ENCODE peak calls at places on chromosomes 7 and 10, in four cellular contexts. S, T, G and O are unnamed samples.

GRCh38 chr10:52879181-52879607 is 106.6 kb upstream of the MBL2 start:
- DNase-seq in S (no peak), G (no peak), T (no peak), O (peak)

GRCh38 chr10:79044846-79045245 is 23.9 kb upstream of the ZMIZ1 start:
- DNase-seq in T (no peak), S (no peak), G (no peak), O (no peak)

GRCh38 chr10:69406302-69406811 is 10.4 kb downstream of the TACR2 start:
- DNase-seq in G (no peak), S (no peak), T (no peak), O (no peak)

GRCh38 chr7:148485618-148486017 is 104.9 kb upstream of the C7orf33 start:
- DNase-seq in S (no peak), G (no peak), T (no peak), O (no peak)

GRCh38 chr10:99630439-99630838 is 10.2 kb upstream of the SLC25A28 start:
- DNase-seq in G (peak), T (peak), S (no peak), O (peak)

GRCh38 chr10:113680172-113681111 is 730 bp downstream of the CASP7 start:
- DNase-seq in S (peak), G (peak), T (peak), O (peak)

GRCh38 chr10:125132331-125132730 is 28.0 kb downstream of the CTBP2 start:
- DNase-seq in G (no peak), S (no peak), T (no peak), O (peak)

GRCh38 chr7:41134242-41134872 is 568.5 kb downstream of the INHBA start:
- DNase-seq in G (no peak), T (no peak), S (peak), O (peak)

GRCh38 chr10:86203162-86203905 is 163.3 kb downstream of the GRID1 start:
- DNase-seq in G (peak), S (no peak), T (peak), O (peak)

GRCh38 chr10:1515780-1516491 is 221.4 kb downstream of the ADARB2 start:
- DNase-seq in S (no peak), T (no peak), G (no peak), O (no peak)

GRCh38 chr10:49500420-49500819 is 38.5 kb downstream of the ERCC6 start:
- DNase-seq in T (no peak), G (no peak), S (no peak), O (no peak)

GRCh38 chr7:109950821-109951601 is 1139.9 kb upstream of the LRRN3 start:
- DNase-seq in G (no peak), T (no peak), S (no peak), O (no peak)

GRCh38 chr10:94607111-94607510 is 61.5 kb downstream of the HELLS start:
- DNase-seq in G (no peak), T (no peak), S (peak), O (no peak)

GRCh38 chr7:151735854-151736402 is 141.0 kb downstream of the PRKAG2 start:
- DNase-seq in S (no peak), G (no peak), T (no peak), O (no peak)

GRCh38 chr7:93860261-93860660 is 30.3 kb downstream of the TFPI2 start:
- DNase-seq in T (no peak), G (no peak), S (no peak), O (no peak)

GRCh38 chr10:324593-324992 is 189.3 kb downstream of the ZMYND11 start:
- DNase-seq in S (no peak), G (no peak), T (no peak), O (no peak)

GRCh38 chr10:68665841-68666240 is 55.2 kb upstream of the CCAR1 start:
- DNase-seq in S (no peak), T (no peak), G (no peak), O (peak)

GRCh38 chr7:113824117-113824823 is 94.5 kb downstream of the PPP1R3A start:
- DNase-seq in S (no peak), G (no peak), T (no peak), O (no peak)

GRCh38 chr10:77237120-77237519 is 400.5 kb downstream of the KCNMA1 start:
- DNase-seq in G (no peak), T (no peak), S (no peak), O (no peak)

GRCh38 chr7:28160551-28160991 is 20.0 kb downstream of the JAZF1 start:
- DNase-seq in T (no peak), S (no peak), G (no peak), O (peak)

GRCh38 chr10:111820471-111820870 is 363.1 kb downstream of the GPAM start:
- DNase-seq in G (no peak), S (no peak), T (no peak), O (no peak)

GRCh38 chr7:114703677-114704076 is 218.2 kb upstream of the MDFIC start:
- DNase-seq in T (no peak), G (no peak), S (no peak), O (peak)

DNA sequence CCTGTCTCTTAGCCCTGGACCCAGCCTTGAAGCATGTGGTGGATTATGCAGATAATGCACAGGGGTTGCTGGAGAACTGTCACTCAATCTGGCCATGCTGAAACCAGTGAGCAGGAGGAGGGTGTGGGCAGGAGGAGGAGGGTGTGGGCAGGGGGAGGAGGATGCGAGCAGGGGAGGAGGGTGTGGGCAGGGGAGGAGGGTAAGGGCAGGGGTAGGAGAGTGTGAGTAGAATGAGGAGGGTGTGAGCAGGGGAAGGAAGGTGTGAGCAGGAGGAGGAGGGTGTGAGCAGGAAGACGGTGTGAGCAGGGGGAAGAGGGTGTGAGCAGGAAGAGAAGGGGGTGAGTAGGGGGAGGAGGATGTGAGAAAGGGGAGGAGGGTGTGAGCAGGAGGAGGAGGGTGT is 18.8 kb downstream of the CAMK2B start:
- DNase-seq in G (no peak), T (no peak), S (no peak), O (no peak)
- TF ChIP-seq MXI1 in G (no peak), T (no peak), S (no peak), O (no peak)

GRCh38 chr10:13993169-13993568 is 337.6 kb downstream of the FRMD4A start:
- DNase-seq in T (no peak), G (peak), S (no peak), O (peak)
- TF ChIP-seq CEBPB in T (no peak), G (peak), S (no peak), O (peak)

DNA sequence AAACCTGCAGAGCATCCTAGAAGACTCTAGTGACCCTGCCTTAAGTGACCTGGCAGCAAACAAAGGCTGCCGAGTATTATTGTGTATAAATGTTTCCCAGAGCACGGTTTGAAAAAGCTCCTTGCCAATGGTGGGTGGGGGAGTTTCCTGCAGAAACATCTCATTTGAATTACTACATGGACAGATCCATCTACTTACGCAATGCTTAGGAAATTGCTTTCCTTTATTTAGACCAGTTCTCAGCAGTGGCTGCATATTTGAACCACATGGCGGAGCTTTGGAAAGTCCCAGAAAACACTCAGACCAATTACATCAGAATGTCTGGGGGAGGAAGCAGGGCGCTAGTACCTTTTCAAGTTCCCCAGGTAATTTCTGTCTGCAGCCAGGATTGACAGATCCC is 560.9 kb downstream of the SDK1 start:
- DNase-seq in S (peak), G (no peak), T (no peak), O (peak)
- TF ChIP-seq MXI1 in S (no peak), G (no peak), T (no peak), O (no peak)

DNA sequence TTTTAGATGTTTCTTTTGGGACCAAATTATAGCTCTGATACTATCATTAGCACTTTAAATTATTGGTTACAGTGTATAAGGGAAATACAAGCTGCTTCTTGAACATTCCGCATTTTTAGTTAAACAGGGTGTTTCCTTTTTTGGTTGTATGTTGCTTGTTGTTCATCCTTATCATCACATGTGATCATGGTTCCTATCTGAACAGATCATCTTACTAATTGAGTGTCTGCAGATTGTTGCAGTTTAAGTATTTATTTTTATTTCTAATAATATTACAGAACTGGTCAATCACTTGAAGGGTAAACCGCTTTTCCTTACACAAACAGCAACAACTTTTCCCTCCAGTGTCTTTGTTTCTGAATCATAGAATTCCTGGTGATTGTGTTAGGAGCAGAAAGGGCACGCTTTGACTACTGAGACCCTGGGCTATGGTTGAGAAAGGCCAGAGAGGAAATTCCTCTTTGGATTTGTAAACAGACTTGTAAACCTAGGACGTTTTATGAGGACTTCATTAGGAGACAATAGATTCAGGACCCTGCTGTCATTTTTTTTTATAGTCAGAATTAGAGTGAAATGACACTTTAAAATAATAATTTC is 37.2 kb downstream of the CHN2 start:
- DNase-seq in G (no peak), T (no peak), S (no peak), O (no peak)
- TF ChIP-seq CEBPB in G (no peak), T (no peak), S (no peak), O (no peak)

GRCh38 chr10:87850742-87851205 is 12.6 kb downstream of the KLLN start:
- DNase-seq in S (no peak), T (peak), G (peak), O (peak)
- TF ChIP-seq MXI1 in S (no peak), T (no peak), G (no peak), O (peak)

GRCh38 chr10:4453950-4454349 is 372.1 kb upstream of the AKR1E2 start:
- DNase-seq in G (no peak), T (no peak), S (no peak), O (no peak)

GRCh38 chr10:4453276-4453675 is 372.7 kb upstream of the AKR1E2 start:
- DNase-seq in S (no peak), G (no peak), T (no peak), O (no peak)

GRCh38 chr10:4450169-4450568 is 375.8 kb upstream of the AKR1E2 start:
- DNase-seq in S (no peak), G (no peak), T (no peak), O (no peak)

GRCh38 chr10:4451512-4451911 is 374.5 kb upstream of the AKR1E2 start:
- DNase-seq in S (no peak), T (no peak), G (no peak), O (no peak)

DNA sequence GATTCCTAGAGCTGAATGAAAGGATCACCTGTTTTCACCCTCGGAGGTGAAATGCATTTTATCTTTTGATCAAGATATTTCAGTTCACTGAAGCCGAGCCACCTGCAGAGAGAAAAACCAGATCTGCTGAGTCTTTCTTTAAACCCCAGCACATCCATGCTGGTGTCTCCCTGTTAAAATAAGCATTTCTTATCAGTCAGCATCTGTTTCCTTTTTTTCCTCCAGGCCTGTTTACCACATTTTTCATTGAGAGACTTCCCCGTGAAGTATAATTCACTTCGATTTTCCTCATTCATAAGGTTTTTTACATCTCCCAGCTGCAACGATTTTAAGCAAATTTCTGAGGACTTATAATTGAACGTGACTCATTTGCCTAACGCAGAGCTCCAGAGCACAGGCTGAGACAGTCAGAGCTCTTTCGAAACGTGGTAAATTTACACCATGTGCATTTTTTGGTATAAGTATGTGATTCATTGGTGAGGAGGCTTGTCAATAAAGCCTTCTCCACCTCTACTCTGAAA is 375.0 kb upstream of the AKR1E2 start:
- DNase-seq in T (no peak), G (no peak), S (no peak), O (peak)
- TF ChIP-seq CEBPB in T (no peak), G (no peak), S (no peak), O (peak)

DNA sequence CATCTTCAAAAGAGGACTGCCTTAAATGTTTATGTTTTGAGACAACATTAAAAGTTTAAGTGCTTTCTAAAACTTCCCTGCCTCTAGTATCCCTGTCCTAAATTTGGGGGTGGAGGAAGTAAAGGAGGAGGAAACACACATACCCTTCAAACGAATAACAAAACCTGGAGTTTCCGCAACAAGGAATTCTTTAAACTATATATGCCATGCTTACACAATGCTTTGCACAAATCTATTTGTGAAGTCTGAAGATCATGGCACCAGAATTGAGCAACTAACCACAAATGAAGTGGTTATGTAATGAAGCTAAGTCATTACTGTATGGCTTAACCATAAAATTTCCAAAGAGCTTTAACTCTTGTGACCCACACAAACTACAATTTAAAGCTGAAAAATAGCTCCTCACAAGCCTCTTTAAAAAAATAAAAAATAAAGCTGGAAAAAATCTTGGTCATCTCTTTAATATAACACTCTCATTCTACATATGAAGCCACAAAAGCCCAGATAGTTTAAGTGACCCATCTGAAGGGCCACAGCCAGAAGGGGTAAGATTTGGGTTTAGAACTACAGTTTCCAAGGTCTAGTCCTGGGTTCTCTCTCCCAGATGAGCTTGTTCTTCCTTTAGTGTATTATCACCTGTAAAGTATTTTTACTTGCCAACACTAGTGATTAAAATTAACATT is 9.4 kb downstream of the NCOA4 start:
- DNase-seq in G (peak), S (no peak), T (no peak), O (peak)
- TF ChIP-seq MXI1 in G (no peak), S (no peak), T (no peak), O (peak)

GRCh38 chr10:9853405-9854010 is 1164.2 kb upstream of the CELF2 start:
- DNase-seq in G (no peak), S (no peak), T (no peak), O (no peak)
- TF ChIP-seq CEBPB in G (no peak), S (no peak), T (no peak), O (no peak)

GRCh38 chr7:31705377-31705776 is 18.4 kb downstream of the PPP1R17 start:
- DNase-seq in S (peak), G (no peak), T (no peak), O (no peak)

GRCh38 chr7:31707089-31707488 is 20.1 kb downstream of the PPP1R17 start:
- DNase-seq in T (no peak), S (peak), G (no peak), O (no peak)

GRCh38 chr7:31710171-31710570 is 23.2 kb downstream of the PPP1R17 start:
- DNase-seq in G (no peak), T (no peak), S (no peak), O (no peak)
- TF ChIP-seq MXI1 in G (no peak), T (no peak), S (no peak), O (no peak)